ENCODE peak calls at places on chromosomes 16 and 17, in seven cellular contexts. S, H, W, I, N, V and Z are unnamed samples.

GRCh38 chr17:49952912-49953497 is 16.0 kb upstream of the DLX4 start:
- DNase-seq in S (no peak), I (no peak), H (no peak), V (no peak), N (no peak), W (no peak), Z (no peak)

GRCh38 chr17:44095647-44096496 is 25.3 kb downstream of the G6PC3 start:
- DNase-seq in N (peak; percentile 92), V (peak; percentile 93), S (peak; percentile 68), H (no peak), W (peak; percentile 61), I (no peak), Z (no peak)

GRCh38 chr16:49951568-49952195 is 73.3 kb upstream of the CNEP1R1 start:
- DNase-seq in S (no peak), W (no peak), H (no peak), V (no peak), N (no peak), I (no peak), Z (no peak)

GRCh38 chr17:2025622-2026309 is 632 bp upstream of the RTN4RL1 start:
- DNase-seq in W (peak; percentile 22), I (peak; percentile 87), N (peak; percentile 74), H (no peak), V (peak; percentile 55), S (peak; percentile 90), Z (no peak)

GRCh38 chr17:17053446-17054379 is 11.5 kb downstream of the MPRIP start:
- DNase-seq in I (peak; percentile 35), N (no peak), V (no peak), S (no peak), H (no peak), W (no peak), Z (no peak)

GRCh38 chr16:375212-375611 is 4.9 kb upstream of the MRPL28 start:
- DNase-seq in H (no peak), V (no peak), I (no peak), S (no peak), N (no peak), W (no peak), Z (no peak)

GRCh38 chr17:15398291-15398690 is 56.9 kb upstream of the TEKT3 start:
- DNase-seq in W (no peak), I (no peak), H (no peak), S (no peak), V (peak; percentile 76), N (no peak), Z (no peak)

GRCh38 chr16:29743827-29744531 is 1.8 kb downstream of the C16orf54 start:
- DNase-seq in N (no peak), H (peak; percentile 62), S (no peak), I (no peak), V (no peak), W (no peak), Z (no peak)

GRCh38 chr17:68400404-68400735 is 56.9 kb downstream of the WIPI1 start:
- DNase-seq in S (no peak), W (no peak), V (no peak), I (no peak), N (no peak), H (no peak), Z (no peak)

GRCh38 chr16:84950906-84951305 is 60.4 kb downstream of the ZDHHC7 start:
- DNase-seq in H (peak; percentile 8), V (no peak), W (no peak), I (no peak), S (peak; percentile 71), N (no peak), Z (no peak)

GRCh38 chr16:3578121-3578520 is 918 bp upstream of the NLRC3 start:
- DNase-seq in S (no peak), H (peak; percentile 40), N (no peak), V (no peak), W (no peak), I (no peak), Z (no peak)

GRCh38 chr17:64329571-64329970 is 61.1 kb downstream of the PECAM1 start:
- DNase-seq in W (no peak), H (no peak), V (no peak), N (no peak), I (no peak), S (no peak), Z (no peak)

GRCh38 chr16:19804538-19805323 is 79.9 kb downstream of the GPRC5B start:
- DNase-seq in W (peak; percentile 11), S (no peak), N (peak; percentile 25), H (no peak), I (peak; percentile 64), V (no peak), Z (no peak)

GRCh38 chr17:74176546-74177001 is 26.9 kb upstream of the RPL38 start:
- DNase-seq in V (peak; percentile 57), W (peak; percentile 62), S (peak; percentile 84), N (peak; percentile 85), H (peak; percentile 31), I (peak; percentile 74), Z (no peak)

GRCh38 chr17:7058831-7059447 is 15.0 kb upstream of the SLC16A11 start:
- DNase-seq in V (no peak), W (no peak), N (no peak), S (no peak), H (no peak), I (no peak), Z (no peak)

GRCh38 chr17:55140751-55141150 is 124.0 kb upstream of the HLF start:
- DNase-seq in S (no peak), V (no peak), I (no peak), H (no peak), N (peak; percentile 8), W (no peak), Z (no peak)

GRCh38 chr16:23835390-23836077 is at the start of gene PRKCB:
- DNase-seq in H (peak; percentile 90), I (peak; percentile 71), W (peak; percentile 85), V (peak; percentile 8), N (peak; percentile 98), S (no peak), Z (peak; percentile 95)

GRCh38 chr17:58331815-58332719 is 3.5 kb upstream of the TSPOAP1 start:
- DNase-seq in I (peak; percentile 64), N (no peak), H (peak; percentile 77), S (no peak), W (no peak), V (no peak), Z (peak; percentile 87)

GRCh38 chr17:9273334-9274118 is 252.2 kb downstream of the NTN1 start:
- DNase-seq in S (no peak), H (no peak), V (peak; percentile 84), I (no peak), W (no peak), N (no peak), Z (no peak)

GRCh38 chr17:31275126-31275525 is 21.9 kb downstream of the OMG start:
- DNase-seq in V (no peak), I (no peak), S (no peak), N (no peak), W (no peak), H (no peak), Z (no peak)

GRCh38 chr17:10492004-10492403 is 22.6 kb upstream of the MYH4 start:
- DNase-seq in W (no peak), I (no peak), N (no peak), S (no peak), V (no peak), H (no peak), Z (no peak)

GRCh38 chr16:23597003-23597756 is 1.1 kb upstream of the NDUFAB1 start:
- DNase-seq in S (peak; percentile 79), H (no peak), I (no peak), V (no peak), W (no peak), N (peak; percentile 78), Z (peak; percentile 11)

GRCh38 chr16:19502395-19503131 is 19.3 kb downstream of the GDE1 start:
- DNase-seq in N (peak; percentile 85), V (peak; percentile 72), W (peak; percentile 70), I (peak; percentile 77), S (peak; percentile 62), H (peak; percentile 46), Z (peak; percentile 55)

GRCh38 chr16:48531011-48531962 is 78.7 kb downstream of the N4BP1 start:
- DNase-seq in V (peak; percentile 80), I (no peak), S (no peak), N (no peak), W (no peak), H (no peak), Z (no peak)

GRCh38 chr17:69677130-69677529 is 262.6 kb downstream of the MAP2K6 start:
- DNase-seq in I (no peak), W (no peak), N (no peak), H (no peak), V (no peak), S (no peak), Z (no peak)

GRCh38 chr16:88924834-88925539 is 52.0 kb downstream of the CBFA2T3 start:
- DNase-seq in H (no peak), S (peak; percentile 86), I (peak; percentile 87), N (peak; percentile 61), V (peak; percentile 78), W (no peak), Z (peak; percentile 70)

GRCh38 chr16:9854665-9855064 is 327.6 kb downstream of the GRIN2A start:
- DNase-seq in V (peak; percentile 37), S (no peak), W (no peak), I (no peak), N (no peak), H (no peak), Z (no peak)